ENCODE peak calls at places on chromosomes 11 and 22, in six cellular contexts. U is body of pancreas, J is fibroblast of pulmonary artery, A is heart left ventricle, D is AG04450, H is endothelial cell of umbilical vein. Y is an unnamed sample.
A peak's percentile ranks its signal among the peaks of the same experiment; 100 is the strongest.

GRCh38 chr11:71240865-71241691 is 11.3 kb downstream of the SHANK2 start:
- DNase-seq in U (peak; percentile 59), J (peak; percentile 88), A (peak; percentile 42), D (peak; percentile 62), H (no peak), Y (peak; percentile 82)

GRCh38 chr11:16511109-16511806 is 154.9 kb upstream of the SOX6 start:
- DNase-seq in U (no peak), J (peak; percentile 2), A (no peak), D (peak; percentile 81), H (no peak), Y (peak; percentile 0)

GRCh38 chr22:44888491-44888941 is 121.3 kb downstream of the PHF21B start:
- DNase-seq in U (no peak), J (no peak), A (no peak), D (no peak), H (no peak), Y (no peak)

GRCh38 chr11:129766858-129767604 is 48.6 kb upstream of the TMEM45B start:
- DNase-seq in U (no peak), J (peak; percentile 48), A (no peak), D (no peak), H (peak; percentile 26), Y (no peak)

GRCh38 chr22:49322861-49323622 is 504.6 kb downstream of the BRD1 start:
- DNase-seq in U (no peak), J (no peak), A (no peak), D (no peak), H (no peak), Y (no peak)

GRCh38 chr11:115580927-115581680 is 76.9 kb upstream of the CADM1 start:
- DNase-seq in U (no peak), J (no peak), A (peak; percentile 59), D (no peak), H (no peak), Y (no peak)

GRCh38 chr11:95790933-95791247 is 592 bp downstream of the CEP57 start:
- DNase-seq in U (peak; percentile 76), J (peak; percentile 71), A (peak; percentile 53), D (no peak), H (peak; percentile 60), Y (peak; percentile 25)

GRCh38 chr11:105598371-105598770 is 11.5 kb upstream of the GRIA4 start:
- DNase-seq in U (no peak), J (no peak), A (no peak), D (no peak), H (no peak), Y (no peak)

GRCh38 chr22:33018232-33018864 is 39.8 kb downstream of the SYN3 start:
- DNase-seq in U (peak; percentile 46), J (peak; percentile 60), A (peak; percentile 53), D (peak; percentile 10), H (peak; percentile 26), Y (peak; percentile 50)

GRCh38 chr11:60765355-60765754 is 8.7 kb downstream of the MS4A15 start:
- DNase-seq in U (no peak), J (no peak), A (no peak), D (no peak), H (no peak), Y (no peak)

DNA sequence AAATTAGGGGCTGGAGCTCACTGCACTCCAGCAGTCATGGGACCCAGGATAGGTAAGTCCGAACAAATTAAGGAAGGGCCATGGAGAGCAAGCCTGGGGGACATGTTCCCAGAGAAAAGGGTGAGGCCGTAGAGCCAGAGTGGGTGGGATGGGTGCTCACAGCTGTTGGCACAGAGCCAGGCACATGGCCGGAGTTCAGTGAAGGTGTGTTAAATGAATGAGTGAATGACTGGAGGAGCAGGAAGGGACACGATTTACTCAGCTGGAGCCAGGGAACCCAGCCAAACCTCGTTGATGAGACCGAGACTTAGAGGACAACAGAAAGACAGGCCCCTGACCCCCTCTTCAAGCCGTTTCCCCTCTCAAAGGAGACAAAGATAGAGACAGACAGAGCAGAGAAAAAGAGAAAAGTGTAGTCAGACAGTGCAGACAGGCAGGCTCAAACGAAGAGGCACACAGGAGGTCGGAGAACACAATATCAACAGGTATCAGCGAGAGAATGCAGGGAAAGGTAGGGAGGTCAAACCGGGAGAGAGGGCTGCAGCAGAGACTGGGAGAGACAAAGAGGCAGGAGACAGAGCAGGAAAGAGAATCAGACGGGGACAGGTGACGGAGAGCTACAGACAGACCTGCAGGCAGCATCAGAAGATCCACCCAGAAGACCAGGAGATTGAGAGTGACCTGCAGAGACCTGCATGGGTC is 590 bp downstream of the SLCO2B1 start:
- DNase-seq in U (peak; percentile 82), J (no peak), A (no peak), D (no peak), H (no peak), Y (no peak)
- H3K4me3 ChIP-seq in U (peak overlapping the region; percentile 16), J (no peak overlapping the region), A (peak overlapping the region; percentile 55), D (no peak overlapping the region), H (no peak overlapping the region), Y (no peak overlapping the region)

GRCh38 chr22:37817705-37818311 is 5.4 kb upstream of the GALR3 start:
- DNase-seq in U (peak; percentile 89), J (peak; percentile 82), A (peak; percentile 80), D (no peak), H (peak; percentile 86), Y (peak; percentile 68)
- H3K4me3 ChIP-seq in U (no peak overlapping the region), J (peak overlapping the region; percentile 24), A (peak overlapping the region; percentile 38), D (peak overlapping the region; percentile 33), H (no peak overlapping the region), Y (peak overlapping the region; percentile 39)

GRCh38 chr11:125170001-125170405 is 5.5 kb downstream of the PKNOX2 start:
- DNase-seq in U (peak; percentile 26), J (peak; percentile 62), A (peak; percentile 56), D (no peak), H (no peak), Y (no peak)
- H3K4me3 ChIP-seq in U (no peak overlapping the region), J (peak overlapping the region; percentile 31), A (peak overlapping the region; percentile 14), D (peak overlapping the region; percentile 27), H (no peak overlapping the region), Y (no peak overlapping the region)

GRCh38 chr11:126357055-126357962 is 1.8 kb downstream of the ST3GAL4 start:
- DNase-seq in U (no peak), J (no peak), A (no peak), D (no peak), H (no peak), Y (no peak)
- H3K4me3 ChIP-seq in U (no peak overlapping the region), J (peak overlapping the region; percentile 76), A (peak overlapping the region; percentile 87), D (peak overlapping the region; percentile 93), H (no peak overlapping the region), Y (peak overlapping the region; percentile 73)

GRCh38 chr22:22884888-22885840 is 2.5 kb upstream of the IGLL5 start:
- DNase-seq in U (no peak), J (no peak), A (no peak), D (no peak), H (no peak), Y (no peak)
- H3K4me3 ChIP-seq in U (no peak overlapping the region), J (no peak overlapping the region), A (no peak overlapping the region), D (no peak overlapping the region), H (no peak overlapping the region), Y (no peak overlapping the region)

DNA sequence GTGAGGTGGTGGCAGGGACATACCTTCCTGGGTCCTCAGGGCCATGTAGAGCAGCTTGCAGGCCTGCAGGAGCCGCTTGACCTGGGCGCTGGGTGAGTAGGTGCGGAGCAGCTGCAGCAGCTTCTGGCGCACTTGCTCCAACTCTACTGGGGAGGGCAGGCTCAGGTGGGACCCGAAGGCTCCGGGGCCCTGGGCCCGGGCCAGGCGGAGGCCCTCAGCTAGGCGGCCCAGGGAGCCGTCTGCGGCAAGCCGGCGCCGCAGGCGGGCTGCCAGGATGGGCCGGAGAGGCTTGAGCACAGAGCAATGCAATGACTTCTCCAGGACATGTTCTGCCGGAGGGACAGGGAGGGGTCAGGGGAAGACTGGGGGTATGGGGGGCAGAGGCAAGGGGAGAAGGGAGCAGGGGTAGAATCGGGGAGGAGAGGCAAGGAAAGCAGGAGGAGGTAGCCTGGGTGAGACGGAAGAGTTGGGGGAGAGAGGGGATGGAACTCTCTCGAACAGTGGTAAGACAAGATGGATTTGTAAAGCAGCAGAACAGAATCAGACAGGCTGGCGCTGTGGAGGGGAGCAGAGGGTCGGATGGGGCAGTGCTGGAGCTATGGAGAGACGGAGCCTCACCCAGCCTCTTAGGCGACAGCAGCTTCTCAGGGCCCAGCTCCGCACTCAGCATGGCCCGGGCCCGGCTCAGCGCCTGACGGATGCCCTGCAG is 2.2 kb downstream of the RIN1 start:
- DNase-seq in U (no peak), J (no peak), A (peak; percentile 17), D (no peak), H (no peak), Y (no peak)
- H3K4me3 ChIP-seq in U (no peak overlapping the region), J (no peak overlapping the region), A (no peak overlapping the region), D (peak overlapping the region; percentile 85), H (no peak overlapping the region), Y (peak overlapping the region; percentile 80)

GRCh38 chr22:36385491-36386350 is 2.0 kb downstream of the MYH9 start:
- DNase-seq in U (peak; percentile 95), J (no peak), A (peak; percentile 64), D (no peak), H (peak; percentile 30), Y (peak; percentile 77)
- H3K4me3 ChIP-seq in U (peak overlapping the region; percentile 59), J (peak overlapping the region; percentile 90), A (peak overlapping the region; percentile 97), D (peak overlapping the region; percentile 96), H (peak overlapping the region; percentile 97), Y (peak overlapping the region; percentile 84)

Y was measured in foreskin fibroblast.